ENCODE peak calls at places on chromosomes 5 and 9, in eight cellular contexts. V is tibial nerve, J is H54, Y is GM12892, T is breast epithelium, S is sigmoid colon, G is IMR-90, N is adrenal gland. U is an unnamed sample.

GRCh38 chr9:13267743-13268142 is 11.7 kb downstream of the MPDZ start:
- DNase-seq in V (no peak), J (no peak), Y (no peak), T (no peak), S (no peak), G (peak), N (no peak), U (no peak)

GRCh38 chr9:130288926-130289705 is 23.6 kb downstream of the HMCN2 start:
- DNase-seq in V (no peak), J (no peak), Y (no peak), T (no peak), S (no peak), G (no peak), N (no peak), U (no peak)

GRCh38 chr5:153147891-153148623 is 342.4 kb upstream of the GRIA1 start:
- DNase-seq in V (no peak), J (peak), Y (peak), T (no peak), S (no peak), G (no peak), N (no peak), U (peak)

GRCh38 chr5:77847814-77848290 is 71.7 kb upstream of the TBCA start:
- DNase-seq in V (no peak), J (no peak), Y (no peak), T (no peak), S (no peak), G (no peak), N (no peak), U (no peak)

GRCh38 chr9:121601234-121601633 is 50.2 kb upstream of the DAB2IP start:
- DNase-seq in V (no peak), J (no peak), Y (no peak), T (no peak), S (no peak), G (no peak), N (no peak), U (no peak)

GRCh38 chr9:80553986-80554715 is 982.4 kb downstream of the TLE4 start:
- DNase-seq in V (no peak), J (no peak), Y (no peak), T (no peak), S (no peak), G (no peak), N (no peak), U (no peak)

GRCh38 chr9:11107196-11107595 is 494.4 kb upstream of the PTPRD start:
- DNase-seq in V (no peak), J (no peak), Y (no peak), T (no peak), S (no peak), G (no peak), N (no peak), U (no peak)

GRCh38 chr5:98940586-98940985 is 11.8 kb upstream of the CHD1 start:
- DNase-seq in V (no peak), J (no peak), Y (no peak), T (no peak), S (no peak), G (peak), N (peak), U (no peak)

GRCh38 chr5:151719228-151719861 is 32.6 kb upstream of the SPARC start:
- DNase-seq in V (no peak), J (no peak), Y (no peak), T (no peak), S (no peak), G (peak), N (peak), U (peak)

GRCh38 chr9:134123764-134124128 is 12.1 kb upstream of the WDR5 start:
- DNase-seq in V (no peak), J (no peak), Y (no peak), T (no peak), S (no peak), G (no peak), N (no peak), U (no peak)

DNA sequence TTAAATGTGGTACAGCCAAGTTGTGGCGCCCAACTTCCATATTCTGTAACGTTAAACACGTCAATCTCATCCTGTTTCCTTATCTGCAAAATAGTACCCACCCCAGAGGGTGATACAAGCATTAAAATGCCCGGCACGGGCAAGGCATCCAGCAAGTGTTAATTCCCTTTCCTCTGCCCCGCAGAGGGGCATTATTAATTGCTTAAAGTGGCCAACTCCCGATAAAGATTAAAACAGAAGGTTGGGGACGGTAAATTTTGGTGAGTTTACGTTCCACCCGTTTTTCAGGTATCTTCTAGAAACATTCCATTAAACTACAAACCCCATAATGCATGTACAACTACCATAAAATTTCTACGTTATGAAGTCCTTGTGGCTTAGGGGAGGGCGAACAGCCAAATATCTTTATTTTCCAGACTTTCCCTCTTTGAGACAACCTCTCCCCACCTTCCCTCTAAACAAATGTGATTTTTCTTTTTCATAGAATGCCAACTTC is 1.3 kb upstream of the GPBP1 start:
- DNase-seq in V (no peak), J (no peak), Y (no peak), T (no peak), S (no peak), G (no peak), N (no peak), U (peak)
- TF ChIP-seq POLR2A in V (no peak), J (no peak), Y (no peak), T (no peak), S (no peak), G (no peak), N (no peak), U (peak)

GRCh38 chr9:38141751-38142150 is 72.7 kb upstream of the SHB start:
- DNase-seq in V (no peak), J (peak), Y (no peak), T (no peak), S (no peak), G (peak), N (no peak), U (no peak)

GRCh38 chr9:38144421-38144820 is 75.4 kb upstream of the SHB start:
- DNase-seq in V (no peak), J (no peak), Y (no peak), T (no peak), S (no peak), G (peak), N (no peak), U (no peak)

GRCh38 chr9:38142201-38142600 is 73.2 kb upstream of the SHB start:
- DNase-seq in V (no peak), J (peak), Y (no peak), T (no peak), S (no peak), G (peak), N (no peak), U (no peak)

GRCh38 chr9:38146844-38147243 is 77.8 kb upstream of the SHB start:
- DNase-seq in V (no peak), J (no peak), Y (no peak), T (no peak), S (no peak), G (no peak), N (no peak), U (no peak)

DNA sequence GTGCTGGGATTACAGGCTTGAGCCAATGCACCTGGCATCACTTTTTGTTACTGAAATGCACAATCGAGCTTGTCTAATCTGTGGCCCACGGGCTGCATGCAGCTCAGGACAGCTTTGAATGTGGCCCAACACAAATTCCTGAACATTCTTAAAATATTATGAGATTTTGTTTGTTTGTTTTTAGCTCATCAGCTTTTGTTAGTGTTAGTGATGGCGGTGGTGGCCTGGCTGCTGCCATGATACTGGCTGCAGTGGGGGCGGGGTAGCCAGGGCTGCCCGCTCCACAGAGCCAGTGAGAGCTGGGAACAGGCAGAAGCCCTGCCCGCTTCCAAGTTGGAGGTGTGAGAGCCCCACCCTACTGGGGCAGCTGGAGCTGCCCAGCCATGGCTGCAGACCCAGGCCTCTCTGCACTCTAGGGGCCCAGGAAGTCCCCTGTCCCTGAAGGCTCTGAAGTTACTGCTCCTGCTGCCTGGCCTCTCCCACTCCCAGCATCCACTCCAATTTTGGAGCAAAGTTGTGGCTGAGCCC is 76.6 kb upstream of the SHB start:
- DNase-seq in V (no peak), J (no peak), Y (no peak), T (no peak), S (no peak), G (no peak), N (no peak), U (no peak)
- TF ChIP-seq POLR2A in V (no peak), J (no peak), Y (no peak), T (no peak), S (no peak), G (no peak), N (no peak), U (no peak)

GRCh38 chr5:139561655-139562451 is 714 bp downstream of the UBE2D2 start:
- DNase-seq in V (no peak), J (peak), Y (peak), T (no peak), S (peak), G (peak), N (peak), U (peak)
- TF ChIP-seq POLR2A in V (no peak), J (peak), Y (no peak), T (no peak), S (no peak), G (no peak), N (no peak), U (no peak)

DNA sequence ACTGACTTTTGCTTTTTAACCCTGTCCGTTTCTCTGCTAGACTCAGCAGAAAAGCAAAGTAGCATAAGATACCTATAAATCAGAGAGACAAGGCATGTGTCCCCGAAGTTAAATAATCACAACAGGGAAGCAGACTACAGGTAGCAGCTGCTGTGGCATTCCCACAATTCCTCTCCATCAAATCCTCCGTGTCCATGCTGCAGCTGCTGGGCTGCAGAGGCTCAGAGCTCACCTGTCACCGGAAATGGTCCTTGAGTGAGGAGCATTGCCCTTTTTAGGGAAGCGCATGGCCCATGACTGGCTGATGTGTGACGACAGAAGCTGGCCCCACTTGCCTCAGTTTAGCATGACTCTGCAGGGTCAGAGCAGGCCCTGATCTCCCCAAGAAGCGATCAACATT is 125.0 kb downstream of the MSX2 start:
- DNase-seq in V (no peak), J (no peak), Y (no peak), T (no peak), S (no peak), G (no peak), N (no peak), U (no peak)
- TF ChIP-seq POLR2A in V (no peak), J (no peak), Y (no peak), T (no peak), S (no peak), G (no peak), N (no peak), U (no peak)

DNA sequence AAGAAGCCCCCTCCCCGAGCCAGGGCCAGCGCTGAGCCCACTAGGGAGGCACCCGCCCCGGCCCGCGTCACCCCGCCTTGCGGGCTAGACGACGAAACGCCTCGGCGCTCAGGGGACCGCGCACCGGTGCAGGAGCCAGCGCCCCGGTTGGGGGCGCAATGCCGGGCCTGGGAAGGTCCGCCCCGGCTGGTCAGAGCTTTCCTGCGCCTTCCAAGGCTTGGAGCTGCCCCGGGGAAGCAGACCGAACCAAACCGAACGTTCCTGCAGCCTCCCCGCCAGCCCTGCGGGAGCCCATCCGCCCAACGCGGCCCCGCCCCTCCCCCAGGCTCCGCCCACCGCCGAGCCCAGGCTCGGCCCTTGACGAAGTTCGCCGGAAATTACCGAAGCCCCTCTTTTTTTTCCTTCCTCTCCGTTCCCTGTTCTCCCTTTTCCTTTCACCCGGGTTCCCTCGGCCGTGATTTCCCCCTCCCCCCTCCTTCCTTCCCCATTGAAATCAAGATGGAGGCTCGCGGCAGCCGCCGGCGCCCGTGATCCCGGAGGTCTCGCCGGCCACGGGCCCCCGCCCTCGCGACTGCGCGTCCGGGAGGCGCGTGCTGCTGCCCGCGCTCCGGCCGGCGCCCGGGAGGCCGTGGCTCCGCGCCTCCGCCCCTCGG is at the start of gene TRIO:
- DNase-seq in V (peak), J (peak), Y (peak), T (peak), S (peak), G (peak), N (peak), U (peak)
- TF ChIP-seq POLR2A in V (peak), J (peak), Y (peak), T (peak), S (peak), G (peak), N (peak), U (no peak)

GRCh38 chr9:71119746-71120145 is 1.7 kb downstream of the TRPM3 start:
- DNase-seq in V (no peak), J (no peak), Y (no peak), T (no peak), S (no peak), G (no peak), N (no peak), U (no peak)

GRCh38 chr9:71120439-71121247 is 778 bp downstream of the TRPM3 start:
- DNase-seq in V (no peak), J (no peak), Y (no peak), T (no peak), S (no peak), G (no peak), N (no peak), U (no peak)

GRCh38 chr9:71127301-71127700 is 5.9 kb upstream of the TRPM3 start:
- DNase-seq in V (no peak), J (no peak), Y (no peak), T (no peak), S (no peak), G (no peak), N (no peak), U (no peak)

GRCh38 chr9:71121275-71122168 is at the start of gene TRPM3:
- DNase-seq in V (no peak), J (no peak), Y (no peak), T (no peak), S (no peak), G (no peak), N (no peak), U (no peak)
- TF ChIP-seq POLR2A in V (no peak), J (no peak), Y (no peak), T (no peak), S (no peak), G (no peak), N (no peak), U (no peak)

DNA sequence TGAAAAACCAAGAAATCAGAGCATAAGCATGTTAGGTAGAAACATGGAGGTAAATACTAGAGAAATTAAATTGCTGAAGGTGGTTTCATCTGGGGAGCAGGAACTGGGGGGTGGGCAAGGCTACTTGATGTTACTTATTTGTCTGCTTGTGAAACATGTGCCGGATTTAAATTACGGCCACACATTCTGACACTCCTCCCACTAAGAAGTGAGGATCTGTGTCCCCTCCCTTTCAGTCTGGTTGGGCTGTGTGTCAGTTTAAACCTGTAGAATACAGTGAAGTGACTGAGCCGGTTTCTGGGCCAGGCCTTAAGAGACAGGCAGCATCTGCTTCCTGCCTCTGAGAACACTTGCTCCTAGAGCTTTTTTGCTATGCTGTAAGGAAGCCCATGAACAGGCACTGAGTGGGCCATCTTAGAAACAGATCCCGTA is 2.3 kb upstream of the IARS1 start:
- DNase-seq in V (no peak), J (no peak), Y (no peak), T (no peak), S (no peak), G (no peak), N (no peak), U (peak)
- TF ChIP-seq POLR2A in V (no peak), J (no peak), Y (no peak), T (no peak), S (no peak), G (no peak), N (no peak), U (no peak)

GRCh38 chr5:8851101-8851500 is 694.8 kb downstream of the SEMA5A start:
- DNase-seq in V (no peak), J (no peak), Y (no peak), T (no peak), S (no peak), G (no peak), N (no peak), U (no peak)
- TF ChIP-seq POLR2A in V (no peak), J (no peak), Y (no peak), T (no peak), S (no peak), G (no peak), N (no peak), U (no peak)

U was measured in erythroblast.